ENCODE peak calls at places on chromosomes 3 and 15, in ten cellular contexts. One of them, this sample, is unnamed.

GRCh38 chr15:29124581-29125381 is 144.8 kb downstream of the NSMCE3 start:
- DNase-seq in DMS153: no peak
- DNase-seq in M059J: peak; percentile 43
- DNase-seq in GM04504: no peak
- DNase-seq in left lung: no peak
- DNase-seq in activated CD4-positive, alpha-beta T cell treated with anti-CD3 and anti-CD28 coated beads, Interleukin-2, amount 50 U/mL, for 24 hours: no peak
- DNase-seq in amniotic stem cell: no peak
- DNase-seq in iris pigment epithelial cell: no peak
- DNase-seq in brain microvascular endothelial cell: peak; percentile 31
- DNase-seq in memory B cell: no peak
- DNase-seq in this sample: no peak

GRCh38 chr3:42031808-42032475 is 59.2 kb upstream of the TRAK1 start:
- DNase-seq in M059J: peak; percentile 62
- DNase-seq in amniotic stem cell: no peak
- DNase-seq in left lung: no peak
- DNase-seq in memory B cell: no peak
- DNase-seq in GM04504: no peak
- DNase-seq in iris pigment epithelial cell: peak; percentile 73
- DNase-seq in activated CD4-positive, alpha-beta T cell treated with anti-CD3 and anti-CD28 coated beads, Interleukin-2, amount 50 U/mL, for 24 hours: no peak
- DNase-seq in DMS153: no peak
- DNase-seq in brain microvascular endothelial cell: no peak
- DNase-seq in this sample: no peak

GRCh38 chr3:51538115-51538458 is 432 bp upstream of the RAD54L2 start:
- DNase-seq in GM04504: no peak
- DNase-seq in left lung: no peak
- DNase-seq in memory B cell: peak; percentile 20
- DNase-seq in activated CD4-positive, alpha-beta T cell treated with anti-CD3 and anti-CD28 coated beads, Interleukin-2, amount 50 U/mL, for 24 hours: no peak
- DNase-seq in DMS153: no peak
- DNase-seq in iris pigment epithelial cell: peak; percentile 9
- DNase-seq in brain microvascular endothelial cell: no peak
- DNase-seq in amniotic stem cell: no peak
- DNase-seq in M059J: peak; percentile 17
- DNase-seq in this sample: no peak

GRCh38 chr3:183896610-183897009 is 11.9 kb upstream of the PARL start:
- DNase-seq in GM04504: no peak
- DNase-seq in brain microvascular endothelial cell: no peak
- DNase-seq in iris pigment epithelial cell: no peak
- DNase-seq in memory B cell: no peak
- DNase-seq in amniotic stem cell: no peak
- DNase-seq in left lung: no peak
- DNase-seq in activated CD4-positive, alpha-beta T cell treated with anti-CD3 and anti-CD28 coated beads, Interleukin-2, amount 50 U/mL, for 24 hours: no peak
- DNase-seq in M059J: no peak
- DNase-seq in DMS153: no peak
- DNase-seq in this sample: no peak

GRCh38 chr3:36538405-36538804 is 158.1 kb downstream of the STAC start:
- DNase-seq in iris pigment epithelial cell: no peak
- DNase-seq in amniotic stem cell: no peak
- DNase-seq in left lung: no peak
- DNase-seq in brain microvascular endothelial cell: no peak
- DNase-seq in memory B cell: no peak
- DNase-seq in GM04504: no peak
- DNase-seq in DMS153: no peak
- DNase-seq in activated CD4-positive, alpha-beta T cell treated with anti-CD3 and anti-CD28 coated beads, Interleukin-2, amount 50 U/mL, for 24 hours: no peak
- DNase-seq in M059J: no peak
- DNase-seq in this sample: no peak

GRCh38 chr3:25781758-25782594 is 1.3 kb downstream of the NGLY1 start:
- DNase-seq in activated CD4-positive, alpha-beta T cell treated with anti-CD3 and anti-CD28 coated beads, Interleukin-2, amount 50 U/mL, for 24 hours: no peak
- DNase-seq in brain microvascular endothelial cell: no peak
- DNase-seq in GM04504: no peak
- DNase-seq in iris pigment epithelial cell: no peak
- DNase-seq in left lung: no peak
- DNase-seq in amniotic stem cell: no peak
- DNase-seq in DMS153: no peak
- DNase-seq in M059J: no peak
- DNase-seq in memory B cell: peak; percentile 22
- DNase-seq in this sample: no peak

GRCh38 chr15:45522931-45523331 is 376 bp upstream of the SLC30A4 start:
- DNase-seq in DMS153: no peak
- DNase-seq in memory B cell: no peak
- DNase-seq in amniotic stem cell: no peak
- DNase-seq in M059J: peak; percentile 58
- DNase-seq in GM04504: peak; percentile 15
- DNase-seq in iris pigment epithelial cell: peak; percentile 54
- DNase-seq in brain microvascular endothelial cell: peak; percentile 13
- DNase-seq in activated CD4-positive, alpha-beta T cell treated with anti-CD3 and anti-CD28 coated beads, Interleukin-2, amount 50 U/mL, for 24 hours: no peak
- DNase-seq in left lung: peak; percentile 46
- DNase-seq in this sample: no peak

GRCh38 chr15:41495736-41496599 is 2.3 kb downstream of the ITPKA start:
- DNase-seq in brain microvascular endothelial cell: no peak
- DNase-seq in memory B cell: no peak
- DNase-seq in amniotic stem cell: no peak
- DNase-seq in GM04504: no peak
- DNase-seq in iris pigment epithelial cell: no peak
- DNase-seq in M059J: no peak
- DNase-seq in activated CD4-positive, alpha-beta T cell treated with anti-CD3 and anti-CD28 coated beads, Interleukin-2, amount 50 U/mL, for 24 hours: no peak
- DNase-seq in DMS153: no peak
- DNase-seq in left lung: no peak
- DNase-seq in this sample: no peak

GRCh38 chr3:183500349-183500748 is 55.2 kb downstream of the KLHL6 start:
- DNase-seq in amniotic stem cell: no peak
- DNase-seq in brain microvascular endothelial cell: no peak
- DNase-seq in left lung: no peak
- DNase-seq in M059J: no peak
- DNase-seq in memory B cell: no peak
- DNase-seq in iris pigment epithelial cell: no peak
- DNase-seq in GM04504: no peak
- DNase-seq in DMS153: peak; percentile 51
- DNase-seq in activated CD4-positive, alpha-beta T cell treated with anti-CD3 and anti-CD28 coated beads, Interleukin-2, amount 50 U/mL, for 24 hours: no peak
- DNase-seq in this sample: no peak

GRCh38 chr15:70154440-70155347 is 57.0 kb upstream of the TLE3 start:
- DNase-seq in M059J: peak; percentile 24
- DNase-seq in memory B cell: no peak
- DNase-seq in iris pigment epithelial cell: peak; percentile 85
- DNase-seq in activated CD4-positive, alpha-beta T cell treated with anti-CD3 and anti-CD28 coated beads, Interleukin-2, amount 50 U/mL, for 24 hours: no peak
- DNase-seq in amniotic stem cell: no peak
- DNase-seq in DMS153: no peak
- DNase-seq in left lung: no peak
- DNase-seq in brain microvascular endothelial cell: no peak
- DNase-seq in GM04504: no peak
- DNase-seq in this sample: no peak

GRCh38 chr15:44536962-44537727 is at the start of gene EIF3J:
- DNase-seq in iris pigment epithelial cell: peak; percentile 98
- DNase-seq in memory B cell: peak; percentile 86
- DNase-seq in M059J: peak; percentile 95
- DNase-seq in left lung: peak; percentile 96
- DNase-seq in brain microvascular endothelial cell: peak; percentile 94
- DNase-seq in GM04504: peak; percentile 93
- DNase-seq in DMS153: peak; percentile 73
- DNase-seq in amniotic stem cell: peak; percentile 95
- DNase-seq in activated CD4-positive, alpha-beta T cell treated with anti-CD3 and anti-CD28 coated beads, Interleukin-2, amount 50 U/mL, for 24 hours: peak; percentile 84
- DNase-seq in this sample: peak; percentile 92

GRCh38 chr3:17800232-17800631 is 57.8 kb upstream of the TBC1D5 start:
- DNase-seq in M059J: peak; percentile 86
- DNase-seq in iris pigment epithelial cell: peak; percentile 17
- DNase-seq in DMS153: no peak
- DNase-seq in left lung: no peak
- DNase-seq in amniotic stem cell: no peak
- DNase-seq in GM04504: no peak
- DNase-seq in brain microvascular endothelial cell: peak; percentile 35
- DNase-seq in memory B cell: no peak
- DNase-seq in activated CD4-positive, alpha-beta T cell treated with anti-CD3 and anti-CD28 coated beads, Interleukin-2, amount 50 U/mL, for 24 hours: no peak
- DNase-seq in this sample: no peak

This sample was measured in Jurkat, Clone E6-1.